ENCODE peak calls at places on chromosomes 2 and 18, in five cellular contexts. D is PC-9, V is GM10248, P is transverse colon, X is heart left ventricle. H is an unnamed sample.

GRCh38 chr2:80256396-80257167 is 48.0 kb downstream of the LRRTM1 start:
- DNase-seq in D (no peak), V (no peak), P (no peak), X (no peak), H (no peak)

GRCh38 chr2:25286025-25286400 is 55.7 kb downstream of the DNMT3A start:
- DNase-seq in X (no peak), D (no peak), P (peak; percentile 44), V (peak; percentile 77), H (peak; percentile 87)

GRCh38 chr2:39934851-39935250 is 155.8 kb upstream of the THUMPD2 start:
- DNase-seq in D (peak; percentile 15), P (no peak), V (no peak), X (no peak), H (no peak)

GRCh38 chr2:73856214-73856613 is 27.5 kb downstream of the STAMBP start:
- DNase-seq in X (no peak), V (no peak), D (no peak), P (no peak), H (no peak)

GRCh38 chr2:205726506-205726905 is 44.2 kb downstream of the NRP2 start:
- DNase-seq in X (no peak), V (no peak), D (no peak), P (no peak), H (no peak)

GRCh38 chr2:224952942-224953657 is 89.2 kb downstream of the DOCK10 start:
- DNase-seq in P (peak; percentile 46), D (no peak), X (peak; percentile 24), V (peak; percentile 63), H (peak; percentile 71)

GRCh38 chr2:169464508-169465386 is 14.5 kb upstream of the BBS5 start:
- DNase-seq in P (no peak), X (no peak), V (no peak), D (no peak), H (no peak)

GRCh38 chr18:61833387-61833786 is 59.4 kb downstream of the RNF152 start:
- DNase-seq in D (no peak), V (no peak), X (no peak), P (no peak), H (no peak)

GRCh38 chr2:8453904-8454302 is 228.0 kb upstream of the ID2 start:
- DNase-seq in D (no peak), P (no peak), V (no peak), X (no peak), H (no peak)

GRCh38 chr18:57683470-57683869 is 61.8 kb upstream of the NARS1 start:
- DNase-seq in X (no peak), P (no peak), V (no peak), D (no peak), H (no peak)

GRCh38 chr18:26008096-26008495 is 82.3 kb downstream of the SS18 start:
- DNase-seq in D (no peak), V (no peak), X (no peak), P (no peak), H (no peak)

GRCh38 chr2:216236486-216236885 is 127.3 kb downstream of the XRCC5 start:
- DNase-seq in P (no peak), V (no peak), X (no peak), D (no peak), H (no peak)

GRCh38 chr2:234687718-234688475 is 191.0 kb upstream of the ARL4C start:
- DNase-seq in X (no peak), P (no peak), V (no peak), D (no peak), H (no peak)

GRCh38 chr2:234689911-234690379 is 193.1 kb upstream of the ARL4C start:
- DNase-seq in D (no peak), V (no peak), X (no peak), P (no peak), H (no peak)

GRCh38 chr2:234691226-234691600 is 194.3 kb upstream of the ARL4C start:
- DNase-seq in P (no peak), X (no peak), V (no peak), D (no peak), H (no peak)

GRCh38 chr2:234691968-234692955 is 195.4 kb upstream of the ARL4C start:
- DNase-seq in P (no peak), X (no peak), V (no peak), D (no peak), H (no peak)

DNA sequence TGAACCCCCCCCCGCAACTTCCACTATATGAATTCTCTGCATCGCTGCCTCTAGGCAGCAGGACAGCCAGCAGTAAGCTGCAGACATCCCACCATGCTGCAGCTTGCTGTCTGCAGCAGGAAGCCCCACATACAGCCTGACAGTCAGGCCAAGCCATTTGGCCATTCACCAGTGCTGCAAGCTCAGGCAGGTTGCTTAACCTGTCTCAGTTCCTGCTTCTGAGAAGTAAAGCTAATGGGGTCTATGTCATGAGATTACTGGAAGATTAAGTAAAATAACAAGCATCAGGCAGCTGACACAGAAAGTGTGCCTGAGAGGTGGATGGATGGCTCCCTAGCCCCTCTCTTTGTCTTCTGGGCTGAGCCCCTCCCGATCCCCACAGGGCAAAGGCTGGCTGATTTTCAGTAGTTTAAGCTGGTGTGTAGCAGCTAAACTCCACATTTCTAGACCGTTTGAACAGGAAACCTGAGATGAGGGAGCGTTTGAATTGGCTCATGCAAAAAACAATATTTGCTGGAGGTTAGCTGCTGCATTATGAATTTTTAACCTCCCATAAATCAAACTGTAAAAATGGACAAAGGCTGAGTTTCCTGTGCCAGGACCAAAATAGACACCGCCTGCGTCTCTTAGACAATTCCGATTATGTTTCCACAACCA is 193.8 kb upstream of the ARL4C start:
- DNase-seq in V (no peak), P (no peak), X (no peak), D (peak; percentile 43), H (no peak)
- TF ChIP-seq CTCF in V (no peak), P (no peak), X (no peak), D (no peak), H (no peak)

GRCh38 chr18:51531496-51531895 is 334.0 kb upstream of the MEX3C start:
- DNase-seq in D (peak; percentile 92), X (no peak), V (no peak), P (no peak), H (no peak)

GRCh38 chr18:51540562-51540961 is 343.1 kb upstream of the MEX3C start:
- DNase-seq in P (no peak), V (no peak), X (no peak), D (no peak), H (no peak)

GRCh38 chr18:51541230-51541629 is 343.7 kb upstream of the MEX3C start:
- DNase-seq in X (no peak), P (no peak), D (no peak), V (no peak), H (no peak)

GRCh38 chr18:51537487-51537886 is 340.0 kb upstream of the MEX3C start:
- DNase-seq in V (no peak), X (peak; percentile 56), D (no peak), P (peak; percentile 19), H (peak; percentile 14)
- TF ChIP-seq CTCF in V (no peak), X (peak; percentile 18), D (no peak), P (no peak), H (no peak)

DNA sequence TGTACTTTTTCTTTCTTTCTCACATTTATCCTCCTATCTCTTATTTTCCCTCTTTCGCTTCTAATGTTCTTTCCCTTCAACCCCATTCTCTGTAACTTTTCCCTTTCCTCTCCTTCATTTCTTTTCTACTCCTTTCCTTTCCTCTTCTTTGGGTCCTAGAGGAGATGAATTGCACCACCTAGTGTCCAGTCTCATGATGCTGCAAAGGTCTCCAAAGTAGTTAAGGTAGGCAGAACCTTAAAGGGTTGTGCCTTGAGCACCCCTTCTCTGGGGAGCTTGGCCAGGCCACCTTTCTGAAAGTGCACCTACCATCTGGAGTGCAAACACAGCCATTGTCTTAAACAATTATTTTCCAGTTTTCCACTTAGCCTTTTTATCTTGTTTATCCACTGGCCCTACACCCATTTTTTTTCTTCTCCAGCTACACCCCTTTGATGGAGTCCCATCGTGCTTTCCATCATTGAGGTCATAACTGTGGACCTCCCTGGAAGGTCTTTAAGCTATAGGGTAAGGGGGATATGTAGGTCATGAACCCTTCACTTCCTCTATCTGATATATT is 156.0 kb downstream of the ESCO1 start:
- DNase-seq in V (peak; percentile 54), D (peak; percentile 40), X (no peak), P (peak; percentile 11), H (peak; percentile 15)
- TF ChIP-seq CTCF in V (peak; percentile 70), D (peak; percentile 75), X (peak; percentile 49), P (peak; percentile 49), H (peak; percentile 66)

GRCh38 chr2:72825271-72826155 is at the start of gene EXOC6B:
- DNase-seq in P (peak; percentile 95), X (peak; percentile 95), V (peak; percentile 87), D (peak; percentile 83), H (peak; percentile 90)
- TF ChIP-seq CTCF in P (peak; percentile 10), X (no peak), V (no peak), D (peak; percentile 38), H (no peak)

GRCh38 chr2:217539126-217539525 is 463.7 kb downstream of the TNS1 start:
- DNase-seq in D (no peak), V (no peak), X (no peak), P (no peak), H (no peak)
- TF ChIP-seq CTCF in D (no peak), V (no peak), X (no peak), P (no peak), H (no peak)

GRCh38 chr2:45190481-45190880 is 181.2 kb upstream of the SIX2 start:
- DNase-seq in D (no peak), P (no peak), X (no peak), V (no peak), H (no peak)
- TF ChIP-seq CTCF in D (no peak), P (no peak), X (no peak), V (no peak), H (no peak)

GRCh38 chr2:240604291-240604938 is 17.9 kb downstream of the CAPN10 start:
- DNase-seq in V (peak; percentile 56), X (peak; percentile 88), P (peak; percentile 82), D (peak; percentile 78), H (peak; percentile 4)
- TF ChIP-seq CTCF in V (peak; percentile 40), X (peak; percentile 64), P (peak; percentile 66), D (peak; percentile 79), H (no peak)

DNA sequence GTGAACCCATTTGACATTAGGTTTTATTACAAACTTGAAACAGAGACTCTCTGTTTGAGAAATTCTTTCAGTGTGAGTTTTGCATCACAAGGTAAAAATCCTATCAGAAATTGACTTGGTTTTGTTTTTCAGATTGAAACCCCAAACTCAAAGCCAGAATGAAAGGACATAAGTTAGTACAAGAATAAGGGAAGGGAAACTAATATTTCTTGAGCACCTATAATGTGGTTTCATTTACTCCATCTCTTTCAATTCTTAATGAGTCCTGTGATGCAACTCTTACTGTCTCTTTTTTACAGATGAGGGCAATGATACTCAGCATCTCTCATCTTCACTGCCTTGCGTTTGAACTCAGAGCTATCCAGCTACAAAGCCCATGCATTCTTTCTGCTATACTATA is 210.0 kb upstream of the SIX3 start:
- DNase-seq in P (no peak), D (no peak), X (no peak), V (peak; percentile 51), H (no peak)
- TF ChIP-seq CTCF in P (no peak), D (no peak), X (no peak), V (no peak), H (no peak)

GRCh38 chr2:191713837-191714236 is 35.9 kb downstream of the NABP1 start:
- DNase-seq in D (no peak), V (no peak), P (no peak), X (no peak), H (peak; percentile 43)
- TF ChIP-seq CTCF in D (no peak), V (peak; percentile 31), P (no peak), X (no peak), H (no peak)